ENCODE peak calls at places on chromosomes 3 and 15, in four cellular contexts. One of them, this sample, is unnamed.

GRCh38 chr3:184261270-184262165 is at the start of gene CAMK2N2:
- DNase-seq in GM13977: peak; percentile 91
- DNase-seq in H9: peak; percentile 95
- DNase-seq in nephron progenitor cell: peak; percentile 78
- DNase-seq in this sample: no peak

GRCh38 chr3:61928020-61928419 is 366.6 kb downstream of the PTPRG start:
- DNase-seq in GM13977: no peak
- DNase-seq in nephron progenitor cell: no peak
- DNase-seq in H9: no peak
- DNase-seq in this sample: no peak

GRCh38 chr3:184262166-184262926 is 993 bp upstream of the CAMK2N2 start:
- DNase-seq in H9: peak; percentile 38
- DNase-seq in nephron progenitor cell: peak; percentile 33
- DNase-seq in GM13977: no peak
- DNase-seq in this sample: no peak

GRCh38 chr3:186818956-186819355 is 12.7 kb upstream of the RFC4 start:
- DNase-seq in nephron progenitor cell: no peak
- DNase-seq in H9: no peak
- DNase-seq in GM13977: no peak
- DNase-seq in this sample: no peak

GRCh38 chr3:187976361-187976900 is 177.5 kb upstream of the LPP start:
- DNase-seq in nephron progenitor cell: no peak
- DNase-seq in GM13977: no peak
- DNase-seq in H9: no peak
- DNase-seq in this sample: no peak

GRCh38 chr3:42500909-42501308 is 1.5 kb upstream of the VIPR1 start:
- DNase-seq in H9: no peak
- DNase-seq in GM13977: no peak
- DNase-seq in nephron progenitor cell: no peak
- DNase-seq in this sample: no peak

GRCh38 chr3:139102606-139103005 is 57.9 kb upstream of the PRR23C start:
- DNase-seq in GM13977: no peak
- DNase-seq in nephron progenitor cell: no peak
- DNase-seq in H9: no peak
- DNase-seq in this sample: no peak

GRCh38 chr15:49282366-49282765 is 112.3 kb downstream of the GALK2 start:
- DNase-seq in H9: no peak
- DNase-seq in nephron progenitor cell: no peak
- DNase-seq in GM13977: no peak
- DNase-seq in this sample: no peak

GRCh38 chr3:61030469-61031035 is 220.7 kb downstream of the FHIT start:
- DNase-seq in GM13977: no peak
- DNase-seq in nephron progenitor cell: no peak
- DNase-seq in H9: no peak
- DNase-seq in this sample: no peak

GRCh38 chr3:149751551-149751950 is 738 bp downstream of the COMMD2 start:
- DNase-seq in GM13977: no peak
- DNase-seq in H9: no peak
- DNase-seq in nephron progenitor cell: no peak
- DNase-seq in this sample: no peak

GRCh38 chr3:54966979-54967378 is 39.1 kb upstream of the LRTM1 start:
- DNase-seq in GM13977: no peak
- DNase-seq in nephron progenitor cell: no peak
- DNase-seq in H9: no peak
- DNase-seq in this sample: no peak

GRCh38 chr3:135513106-135514063 is 452.1 kb upstream of the PPP2R3A start:
- DNase-seq in GM13977: no peak
- DNase-seq in nephron progenitor cell: no peak
- DNase-seq in H9: peak; percentile 44
- DNase-seq in this sample: no peak

GRCh38 chr15:36897834-36898233 is 202.5 kb downstream of the MEIS2 start:
- DNase-seq in nephron progenitor cell: no peak
- DNase-seq in GM13977: no peak
- DNase-seq in H9: no peak
- DNase-seq in this sample: no peak

GRCh38 chr15:68819451-68820204 is 1.1 kb downstream of the ANP32A start:
- DNase-seq in H9: peak; percentile 44
- DNase-seq in nephron progenitor cell: peak; percentile 43
- DNase-seq in GM13977: peak; percentile 45
- DNase-seq in this sample: no peak

GRCh38 chr3:111303760-111304159 is 232.1 kb downstream of the NECTIN3 start:
- DNase-seq in GM13977: no peak
- DNase-seq in nephron progenitor cell: no peak
- DNase-seq in H9: no peak
- DNase-seq in this sample: no peak

GRCh38 chr3:163951397-163951987 is 1126.8 kb downstream of the SI start:
- DNase-seq in GM13977: peak; percentile 10
- DNase-seq in nephron progenitor cell: no peak
- DNase-seq in H9: no peak
- DNase-seq in this sample: no peak

GRCh38 chr3:126755866-126756265 is 51.8 kb downstream of the CHCHD6 start:
- DNase-seq in GM13977: no peak
- DNase-seq in nephron progenitor cell: no peak
- DNase-seq in H9: no peak
- DNase-seq in this sample: no peak

GRCh38 chr3:84980011-84980410 is 21.2 kb downstream of the CADM2 start:
- DNase-seq in H9: no peak
- DNase-seq in GM13977: no peak
- DNase-seq in nephron progenitor cell: no peak
- DNase-seq in this sample: no peak

GRCh38 chr15:61112231-61112630 is 116.9 kb downstream of the RORA start:
- DNase-seq in H9: peak; percentile 45
- DNase-seq in GM13977: no peak
- DNase-seq in nephron progenitor cell: peak; percentile 34
- DNase-seq in this sample: no peak

GRCh38 chr3:131502530-131503327 is at the start of gene MRPL3:
- DNase-seq in nephron progenitor cell: peak; percentile 82
- DNase-seq in H9: peak; percentile 84
- DNase-seq in GM13977: peak; percentile 80
- DNase-seq in this sample: peak; percentile 36

GRCh38 chr15:58865420-58865880 is 68.0 kb downstream of the SLTM start:
- DNase-seq in H9: peak; percentile 57
- DNase-seq in nephron progenitor cell: no peak
- DNase-seq in GM13977: no peak
- DNase-seq in this sample: no peak

GRCh38 chr15:73082719-73083275 is 30.5 kb downstream of the NEO1 start:
- DNase-seq in H9: no peak
- DNase-seq in GM13977: no peak
- DNase-seq in nephron progenitor cell: no peak
- DNase-seq in this sample: no peak

DNA sequence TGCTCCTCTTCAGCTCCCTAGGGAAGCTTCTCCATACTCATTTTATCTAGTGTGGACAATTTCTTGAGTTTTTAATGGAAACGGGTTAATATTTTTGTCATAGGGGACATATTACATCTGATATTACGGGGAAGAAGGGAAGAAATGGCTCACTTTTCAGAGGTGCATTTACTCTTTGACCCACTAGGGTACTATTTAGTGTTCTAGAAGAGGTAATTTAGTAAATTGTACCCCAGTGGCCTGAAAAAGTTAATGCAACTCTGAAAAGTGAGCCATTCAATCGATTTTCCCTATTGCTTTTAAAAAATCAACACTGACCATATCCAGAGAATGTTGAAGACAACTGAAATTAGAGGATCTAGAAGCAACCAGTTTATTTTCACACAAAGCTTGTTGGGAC is 71.2 kb downstream of the MAP2K5 start:
- DNase-seq in GM13977: no peak
- DNase-seq in nephron progenitor cell: no peak
- DNase-seq in H9: no peak
- DNase-seq in this sample: no peak
- TF ChIP-seq CTCF in GM13977: no peak
- TF ChIP-seq CTCF in nephron progenitor cell: peak; percentile 16
- TF ChIP-seq CTCF in H9: peak; percentile 63
- TF ChIP-seq CTCF in this sample: no peak

DNA sequence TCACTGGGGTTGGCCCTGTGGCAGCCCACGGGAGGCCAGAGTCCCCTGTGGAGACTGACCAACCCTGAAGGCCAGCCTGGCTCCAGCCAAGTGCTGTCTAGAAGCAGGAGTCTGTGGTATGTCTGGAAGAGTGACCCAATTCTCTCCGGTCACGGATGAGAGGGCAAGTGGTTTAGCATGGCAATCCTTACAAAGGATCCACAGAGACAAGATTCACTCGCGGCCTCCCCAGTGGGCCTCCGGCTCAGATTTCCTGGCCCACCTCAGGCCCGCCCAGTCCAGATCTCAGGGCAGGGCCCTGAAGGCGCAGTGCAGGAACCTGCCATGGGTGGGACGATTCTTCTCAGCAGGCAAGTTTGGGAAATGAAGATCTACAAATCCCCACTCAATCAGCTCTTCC is 5.0 kb upstream of the BCL2L10 start:
- DNase-seq in GM13977: no peak
- DNase-seq in H9: no peak
- DNase-seq in nephron progenitor cell: no peak
- DNase-seq in this sample: no peak
- TF ChIP-seq CTCF in GM13977: no peak
- TF ChIP-seq CTCF in H9: no peak
- TF ChIP-seq CTCF in nephron progenitor cell: no peak
- TF ChIP-seq CTCF in this sample: no peak

DNA sequence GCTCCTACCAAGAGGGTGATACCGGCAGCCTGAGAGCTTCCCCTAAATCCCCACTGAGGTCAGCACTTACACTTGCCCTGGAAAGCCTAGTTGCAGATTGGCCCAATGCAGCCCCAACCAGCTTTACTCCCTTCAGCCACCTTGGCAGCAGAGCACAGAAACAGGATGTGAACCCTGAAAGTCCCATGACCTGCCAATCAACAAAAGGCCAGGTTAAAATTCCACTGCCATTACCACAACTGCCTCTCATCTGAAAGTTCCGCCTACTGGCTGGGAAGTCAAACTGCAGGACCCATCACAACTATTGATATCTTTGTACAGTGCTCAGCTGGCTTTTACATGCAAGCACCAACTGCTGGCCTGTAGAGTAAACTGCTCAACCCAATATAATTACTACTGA is 156.2 kb downstream of the ZMAT3 start:
- DNase-seq in GM13977: no peak
- DNase-seq in H9: no peak
- DNase-seq in nephron progenitor cell: no peak
- DNase-seq in this sample: no peak
- TF ChIP-seq CTCF in GM13977: no peak
- TF ChIP-seq CTCF in H9: no peak
- TF ChIP-seq CTCF in nephron progenitor cell: no peak
- TF ChIP-seq CTCF in this sample: no peak

DNA sequence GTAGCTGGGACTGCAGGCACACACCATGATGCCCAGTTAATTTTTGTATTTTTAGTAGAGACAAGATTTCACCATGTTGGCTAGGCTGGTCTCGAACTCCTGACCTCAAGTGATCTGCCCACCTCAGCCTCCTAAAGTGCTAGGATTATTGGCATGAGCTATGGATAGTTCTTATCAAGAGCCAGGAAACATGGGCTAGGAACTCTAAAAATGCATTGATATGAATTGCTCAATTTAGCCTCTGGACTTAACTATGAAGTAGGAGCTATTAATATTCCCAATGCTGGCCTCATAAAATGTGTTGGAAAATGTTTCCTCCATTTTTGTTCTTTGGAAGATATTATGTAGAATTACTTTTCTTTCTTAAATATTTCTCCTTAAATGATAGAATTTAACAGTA is 82.8 kb upstream of the PEX5L start:
- DNase-seq in H9: no peak
- DNase-seq in nephron progenitor cell: no peak
- DNase-seq in GM13977: no peak
- DNase-seq in this sample: no peak
- TF ChIP-seq CTCF in H9: no peak
- TF ChIP-seq CTCF in nephron progenitor cell: no peak
- TF ChIP-seq CTCF in GM13977: no peak
- TF ChIP-seq CTCF in this sample: no peak

GRCh38 chr15:96352594-96353377 is 22.3 kb downstream of the NR2F2 start:
- DNase-seq in H9: no peak
- DNase-seq in nephron progenitor cell: no peak
- DNase-seq in GM13977: no peak
- DNase-seq in this sample: no peak

GRCh38 chr15:96355561-96356129 is 25.1 kb downstream of the NR2F2 start:
- DNase-seq in H9: no peak
- DNase-seq in GM13977: no peak
- DNase-seq in nephron progenitor cell: no peak
- DNase-seq in this sample: no peak

GRCh38 chr15:96354731-96355560 is 24.4 kb downstream of the NR2F2 start:
- DNase-seq in GM13977: no peak
- DNase-seq in nephron progenitor cell: no peak
- DNase-seq in H9: no peak
- DNase-seq in this sample: no peak

GRCh38 chr15:96353378-96353930 is 23.0 kb downstream of the NR2F2 start:
- DNase-seq in nephron progenitor cell: no peak
- DNase-seq in H9: peak; percentile 27
- DNase-seq in GM13977: no peak
- DNase-seq in this sample: no peak

GRCh38 chr15:96353931-96354730 is 23.6 kb downstream of the NR2F2 start:
- DNase-seq in H9: peak; percentile 74
- DNase-seq in nephron progenitor cell: peak; percentile 76
- DNase-seq in GM13977: no peak
- DNase-seq in this sample: no peak
- TF ChIP-seq CTCF in H9: peak; percentile 69
- TF ChIP-seq CTCF in nephron progenitor cell: peak; percentile 33
- TF ChIP-seq CTCF in GM13977: no peak
- TF ChIP-seq CTCF in this sample: peak; percentile 17

DNA sequence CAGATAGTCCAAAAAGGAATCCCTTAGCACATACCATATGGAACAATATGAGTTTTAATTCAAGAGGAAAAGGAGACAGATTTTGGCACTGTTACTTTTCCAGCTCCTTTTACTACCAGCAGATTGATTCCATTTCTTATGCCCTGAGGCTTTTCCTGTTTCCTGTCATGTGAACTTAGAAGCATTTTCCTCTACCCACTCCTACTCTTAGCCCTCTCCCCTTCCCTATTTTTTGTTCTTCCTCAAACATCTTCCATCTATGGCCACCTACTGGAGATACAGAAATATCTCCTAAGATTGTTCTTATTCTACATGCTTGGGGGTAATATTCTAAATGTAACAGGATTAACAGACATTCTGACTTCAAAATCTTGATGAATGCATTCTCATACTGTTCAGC is 207.8 kb downstream of the CHST2 start:
- DNase-seq in H9: no peak
- DNase-seq in nephron progenitor cell: no peak
- DNase-seq in GM13977: no peak
- DNase-seq in this sample: no peak
- TF ChIP-seq CTCF in H9: no peak
- TF ChIP-seq CTCF in nephron progenitor cell: no peak
- TF ChIP-seq CTCF in GM13977: no peak
- TF ChIP-seq CTCF in this sample: no peak

GRCh38 chr3:190435618-190436017 is 14.1 kb downstream of the TMEM207 start:
- DNase-seq in H9: no peak
- DNase-seq in nephron progenitor cell: no peak
- DNase-seq in GM13977: no peak
- DNase-seq in this sample: no peak
- TF ChIP-seq CTCF in H9: no peak
- TF ChIP-seq CTCF in nephron progenitor cell: no peak
- TF ChIP-seq CTCF in GM13977: no peak
- TF ChIP-seq CTCF in this sample: no peak

This sample was measured in D721Med.